ENCODE peak calls at places on chromosomes 3 and 15, in nine cellular contexts. One of them, this sample, is unnamed.
A peak's percentile ranks its signal among the peaks of the same experiment; 100 is the strongest.

GRCh38 chr3:169072494-169072893 is 591.0 kb downstream of the MECOM start:
- DNase-seq in LHCN-M2: peak; percentile 9
- DNase-seq in tibial nerve: no peak
- DNase-seq in small intestine: no peak
- DNase-seq in EH: peak; percentile 48
- DNase-seq in activated T-helper 1 cell treated with anti-CD3 and anti-CD28 coated beads, Interleukin-12 subunit alpha, Interleukin-12 subunit beta, Interleukin-2, Interleukin-4 antibody, amounts not matched to agents 30 ng/mL and 10 ng/mL and 1 ng/mL, durations not matched to agents 14 hours and 24 hours and 36 hours: no peak
- DNase-seq in activated CD8-positive, alpha-beta memory T cell treated with anti-CD3 and anti-CD28 coated beads, Interleukin-2, amount 10 ng/mL, durations not matched to agents 7 days and 5 days: no peak
- DNase-seq in GM23338: no peak
- DNase-seq in mesenchymal stem cell: no peak
- DNase-seq in this sample: no peak

GRCh38 chr3:99639579-99639978 is 1.2 kb downstream of the COL8A1 start:
- DNase-seq in GM23338: no peak
- DNase-seq in activated CD8-positive, alpha-beta memory T cell treated with anti-CD3 and anti-CD28 coated beads, Interleukin-2, amount 10 ng/mL, durations not matched to agents 7 days and 5 days: no peak
- DNase-seq in EH: peak; percentile 30
- DNase-seq in tibial nerve: no peak
- DNase-seq in LHCN-M2: peak; percentile 52
- DNase-seq in mesenchymal stem cell: peak; percentile 85
- DNase-seq in small intestine: no peak
- DNase-seq in activated T-helper 1 cell treated with anti-CD3 and anti-CD28 coated beads, Interleukin-12 subunit alpha, Interleukin-12 subunit beta, Interleukin-2, Interleukin-4 antibody, amounts not matched to agents 30 ng/mL and 10 ng/mL and 1 ng/mL, durations not matched to agents 14 hours and 24 hours and 36 hours: no peak
- DNase-seq in this sample: peak; percentile 51

GRCh38 chr3:97793415-97794019 is 28.3 kb upstream of the CRYBG3 start:
- DNase-seq in LHCN-M2: peak; percentile 53
- DNase-seq in activated CD8-positive, alpha-beta memory T cell treated with anti-CD3 and anti-CD28 coated beads, Interleukin-2, amount 10 ng/mL, durations not matched to agents 7 days and 5 days: no peak
- DNase-seq in tibial nerve: no peak
- DNase-seq in small intestine: peak; percentile 61
- DNase-seq in EH: peak; percentile 63
- DNase-seq in GM23338: peak; percentile 73
- DNase-seq in activated T-helper 1 cell treated with anti-CD3 and anti-CD28 coated beads, Interleukin-12 subunit alpha, Interleukin-12 subunit beta, Interleukin-2, Interleukin-4 antibody, amounts not matched to agents 30 ng/mL and 10 ng/mL and 1 ng/mL, durations not matched to agents 14 hours and 24 hours and 36 hours: peak; percentile 6
- DNase-seq in mesenchymal stem cell: peak; percentile 65
- DNase-seq in this sample: peak; percentile 65

GRCh38 chr3:94043285-94043684 is 14.9 kb upstream of the STX19 start:
- DNase-seq in small intestine: no peak
- DNase-seq in EH: no peak
- DNase-seq in activated CD8-positive, alpha-beta memory T cell treated with anti-CD3 and anti-CD28 coated beads, Interleukin-2, amount 10 ng/mL, durations not matched to agents 7 days and 5 days: no peak
- DNase-seq in mesenchymal stem cell: peak; percentile 8
- DNase-seq in GM23338: no peak
- DNase-seq in activated T-helper 1 cell treated with anti-CD3 and anti-CD28 coated beads, Interleukin-12 subunit alpha, Interleukin-12 subunit beta, Interleukin-2, Interleukin-4 antibody, amounts not matched to agents 30 ng/mL and 10 ng/mL and 1 ng/mL, durations not matched to agents 14 hours and 24 hours and 36 hours: no peak
- DNase-seq in tibial nerve: no peak
- DNase-seq in LHCN-M2: no peak
- DNase-seq in this sample: no peak

GRCh38 chr15:43317566-43318184 is 12.7 kb downstream of the LCMT2 start:
- DNase-seq in tibial nerve: no peak
- DNase-seq in EH: peak; percentile 20
- DNase-seq in small intestine: no peak
- DNase-seq in activated T-helper 1 cell treated with anti-CD3 and anti-CD28 coated beads, Interleukin-12 subunit alpha, Interleukin-12 subunit beta, Interleukin-2, Interleukin-4 antibody, amounts not matched to agents 30 ng/mL and 10 ng/mL and 1 ng/mL, durations not matched to agents 14 hours and 24 hours and 36 hours: no peak
- DNase-seq in mesenchymal stem cell: no peak
- DNase-seq in activated CD8-positive, alpha-beta memory T cell treated with anti-CD3 and anti-CD28 coated beads, Interleukin-2, amount 10 ng/mL, durations not matched to agents 7 days and 5 days: no peak
- DNase-seq in LHCN-M2: no peak
- DNase-seq in GM23338: no peak
- DNase-seq in this sample: no peak

GRCh38 chr3:169945313-169945712 is 21.3 kb upstream of the SEC62 start:
- DNase-seq in LHCN-M2: no peak
- DNase-seq in activated CD8-positive, alpha-beta memory T cell treated with anti-CD3 and anti-CD28 coated beads, Interleukin-2, amount 10 ng/mL, durations not matched to agents 7 days and 5 days: peak; percentile 70
- DNase-seq in GM23338: no peak
- DNase-seq in activated T-helper 1 cell treated with anti-CD3 and anti-CD28 coated beads, Interleukin-12 subunit alpha, Interleukin-12 subunit beta, Interleukin-2, Interleukin-4 antibody, amounts not matched to agents 30 ng/mL and 10 ng/mL and 1 ng/mL, durations not matched to agents 14 hours and 24 hours and 36 hours: no peak
- DNase-seq in EH: no peak
- DNase-seq in tibial nerve: no peak
- DNase-seq in mesenchymal stem cell: peak; percentile 14
- DNase-seq in small intestine: no peak
- DNase-seq in this sample: peak; percentile 9

GRCh38 chr3:41836360-41837134 is 125.4 kb downstream of the ULK4 start:
- DNase-seq in GM23338: no peak
- DNase-seq in activated CD8-positive, alpha-beta memory T cell treated with anti-CD3 and anti-CD28 coated beads, Interleukin-2, amount 10 ng/mL, durations not matched to agents 7 days and 5 days: no peak
- DNase-seq in EH: no peak
- DNase-seq in small intestine: peak; percentile 79
- DNase-seq in mesenchymal stem cell: no peak
- DNase-seq in activated T-helper 1 cell treated with anti-CD3 and anti-CD28 coated beads, Interleukin-12 subunit alpha, Interleukin-12 subunit beta, Interleukin-2, Interleukin-4 antibody, amounts not matched to agents 30 ng/mL and 10 ng/mL and 1 ng/mL, durations not matched to agents 14 hours and 24 hours and 36 hours: no peak
- DNase-seq in tibial nerve: no peak
- DNase-seq in LHCN-M2: no peak
- DNase-seq in this sample: no peak

GRCh38 chr3:55169608-55170010 is 241.8 kb upstream of the LRTM1 start:
- DNase-seq in LHCN-M2: peak; percentile 99
- DNase-seq in activated CD8-positive, alpha-beta memory T cell treated with anti-CD3 and anti-CD28 coated beads, Interleukin-2, amount 10 ng/mL, durations not matched to agents 7 days and 5 days: no peak
- DNase-seq in GM23338: no peak
- DNase-seq in activated T-helper 1 cell treated with anti-CD3 and anti-CD28 coated beads, Interleukin-12 subunit alpha, Interleukin-12 subunit beta, Interleukin-2, Interleukin-4 antibody, amounts not matched to agents 30 ng/mL and 10 ng/mL and 1 ng/mL, durations not matched to agents 14 hours and 24 hours and 36 hours: no peak
- DNase-seq in tibial nerve: no peak
- DNase-seq in mesenchymal stem cell: peak; percentile 99
- DNase-seq in small intestine: no peak
- DNase-seq in EH: peak; percentile 100
- DNase-seq in this sample: peak; percentile 100

GRCh38 chr15:89998141-89998661 is 2.9 kb upstream of the ZNF710 start:
- DNase-seq in small intestine: peak; percentile 81
- DNase-seq in tibial nerve: no peak
- DNase-seq in mesenchymal stem cell: peak; percentile 81
- DNase-seq in GM23338: no peak
- DNase-seq in activated T-helper 1 cell treated with anti-CD3 and anti-CD28 coated beads, Interleukin-12 subunit alpha, Interleukin-12 subunit beta, Interleukin-2, Interleukin-4 antibody, amounts not matched to agents 30 ng/mL and 10 ng/mL and 1 ng/mL, durations not matched to agents 14 hours and 24 hours and 36 hours: no peak
- DNase-seq in EH: peak; percentile 80
- DNase-seq in activated CD8-positive, alpha-beta memory T cell treated with anti-CD3 and anti-CD28 coated beads, Interleukin-2, amount 10 ng/mL, durations not matched to agents 7 days and 5 days: no peak
- DNase-seq in LHCN-M2: peak; percentile 91
- DNase-seq in this sample: peak; percentile 83

GRCh38 chr3:50154840-50155490 is at the start of gene SEMA3F:
- DNase-seq in EH: peak; percentile 76
- DNase-seq in mesenchymal stem cell: peak; percentile 74
- DNase-seq in LHCN-M2: peak; percentile 36
- DNase-seq in activated CD8-positive, alpha-beta memory T cell treated with anti-CD3 and anti-CD28 coated beads, Interleukin-2, amount 10 ng/mL, durations not matched to agents 7 days and 5 days: peak; percentile 68
- DNase-seq in activated T-helper 1 cell treated with anti-CD3 and anti-CD28 coated beads, Interleukin-12 subunit alpha, Interleukin-12 subunit beta, Interleukin-2, Interleukin-4 antibody, amounts not matched to agents 30 ng/mL and 10 ng/mL and 1 ng/mL, durations not matched to agents 14 hours and 24 hours and 36 hours: peak; percentile 69
- DNase-seq in small intestine: peak; percentile 78
- DNase-seq in GM23338: peak; percentile 78
- DNase-seq in tibial nerve: no peak
- DNase-seq in this sample: peak; percentile 64

GRCh38 chr3:128970741-128971048 is 23.2 kb downstream of the CFAP92 start:
- DNase-seq in GM23338: no peak
- DNase-seq in mesenchymal stem cell: peak; percentile 38
- DNase-seq in small intestine: no peak
- DNase-seq in activated T-helper 1 cell treated with anti-CD3 and anti-CD28 coated beads, Interleukin-12 subunit alpha, Interleukin-12 subunit beta, Interleukin-2, Interleukin-4 antibody, amounts not matched to agents 30 ng/mL and 10 ng/mL and 1 ng/mL, durations not matched to agents 14 hours and 24 hours and 36 hours: no peak
- DNase-seq in LHCN-M2: no peak
- DNase-seq in activated CD8-positive, alpha-beta memory T cell treated with anti-CD3 and anti-CD28 coated beads, Interleukin-2, amount 10 ng/mL, durations not matched to agents 7 days and 5 days: peak; percentile 68
- DNase-seq in EH: peak; percentile 12
- DNase-seq in tibial nerve: no peak
- DNase-seq in this sample: peak; percentile 16

GRCh38 chr3:192212979-192213378 is 514.4 kb downstream of the FGF12 start:
- DNase-seq in activated CD8-positive, alpha-beta memory T cell treated with anti-CD3 and anti-CD28 coated beads, Interleukin-2, amount 10 ng/mL, durations not matched to agents 7 days and 5 days: no peak
- DNase-seq in small intestine: no peak
- DNase-seq in LHCN-M2: no peak
- DNase-seq in mesenchymal stem cell: no peak
- DNase-seq in activated T-helper 1 cell treated with anti-CD3 and anti-CD28 coated beads, Interleukin-12 subunit alpha, Interleukin-12 subunit beta, Interleukin-2, Interleukin-4 antibody, amounts not matched to agents 30 ng/mL and 10 ng/mL and 1 ng/mL, durations not matched to agents 14 hours and 24 hours and 36 hours: no peak
- DNase-seq in EH: no peak
- DNase-seq in GM23338: no peak
- DNase-seq in tibial nerve: no peak
- DNase-seq in this sample: no peak

GRCh38 chr3:105526349-105527111 is 159.8 kb downstream of the ALCAM start:
- DNase-seq in EH: peak; percentile 53
- DNase-seq in activated CD8-positive, alpha-beta memory T cell treated with anti-CD3 and anti-CD28 coated beads, Interleukin-2, amount 10 ng/mL, durations not matched to agents 7 days and 5 days: no peak
- DNase-seq in small intestine: no peak
- DNase-seq in activated T-helper 1 cell treated with anti-CD3 and anti-CD28 coated beads, Interleukin-12 subunit alpha, Interleukin-12 subunit beta, Interleukin-2, Interleukin-4 antibody, amounts not matched to agents 30 ng/mL and 10 ng/mL and 1 ng/mL, durations not matched to agents 14 hours and 24 hours and 36 hours: no peak
- DNase-seq in GM23338: no peak
- DNase-seq in mesenchymal stem cell: peak; percentile 35
- DNase-seq in LHCN-M2: peak; percentile 29
- DNase-seq in tibial nerve: no peak
- DNase-seq in this sample: peak; percentile 19

GRCh38 chr15:55742498-55742926 is 440 bp downstream of the PRTG start:
- DNase-seq in GM23338: peak; percentile 23
- DNase-seq in activated CD8-positive, alpha-beta memory T cell treated with anti-CD3 and anti-CD28 coated beads, Interleukin-2, amount 10 ng/mL, durations not matched to agents 7 days and 5 days: no peak
- DNase-seq in tibial nerve: no peak
- DNase-seq in small intestine: no peak
- DNase-seq in EH: peak; percentile 36
- DNase-seq in activated T-helper 1 cell treated with anti-CD3 and anti-CD28 coated beads, Interleukin-12 subunit alpha, Interleukin-12 subunit beta, Interleukin-2, Interleukin-4 antibody, amounts not matched to agents 30 ng/mL and 10 ng/mL and 1 ng/mL, durations not matched to agents 14 hours and 24 hours and 36 hours: no peak
- DNase-seq in mesenchymal stem cell: peak; percentile 68
- DNase-seq in LHCN-M2: peak; percentile 48
- DNase-seq in this sample: no peak

GRCh38 chr3:13655074-13655913 is 106.4 kb downstream of the FBLN2 start:
- DNase-seq in activated CD8-positive, alpha-beta memory T cell treated with anti-CD3 and anti-CD28 coated beads, Interleukin-2, amount 10 ng/mL, durations not matched to agents 7 days and 5 days: no peak
- DNase-seq in tibial nerve: no peak
- DNase-seq in mesenchymal stem cell: peak; percentile 24
- DNase-seq in small intestine: no peak
- DNase-seq in GM23338: peak; percentile 88
- DNase-seq in EH: peak; percentile 50
- DNase-seq in activated T-helper 1 cell treated with anti-CD3 and anti-CD28 coated beads, Interleukin-12 subunit alpha, Interleukin-12 subunit beta, Interleukin-2, Interleukin-4 antibody, amounts not matched to agents 30 ng/mL and 10 ng/mL and 1 ng/mL, durations not matched to agents 14 hours and 24 hours and 36 hours: no peak
- DNase-seq in LHCN-M2: no peak
- DNase-seq in this sample: peak; percentile 52

GRCh38 chr3:86782271-86782670 is 208.7 kb downstream of the VGLL3 start:
- DNase-seq in activated CD8-positive, alpha-beta memory T cell treated with anti-CD3 and anti-CD28 coated beads, Interleukin-2, amount 10 ng/mL, durations not matched to agents 7 days and 5 days: no peak
- DNase-seq in mesenchymal stem cell: no peak
- DNase-seq in EH: no peak
- DNase-seq in LHCN-M2: no peak
- DNase-seq in GM23338: no peak
- DNase-seq in activated T-helper 1 cell treated with anti-CD3 and anti-CD28 coated beads, Interleukin-12 subunit alpha, Interleukin-12 subunit beta, Interleukin-2, Interleukin-4 antibody, amounts not matched to agents 30 ng/mL and 10 ng/mL and 1 ng/mL, durations not matched to agents 14 hours and 24 hours and 36 hours: no peak
- DNase-seq in small intestine: no peak
- DNase-seq in tibial nerve: no peak
- DNase-seq in this sample: no peak

GRCh38 chr15:101637549-101638318 is 14.4 kb downstream of the TM2D3 start:
- DNase-seq in EH: no peak
- DNase-seq in activated CD8-positive, alpha-beta memory T cell treated with anti-CD3 and anti-CD28 coated beads, Interleukin-2, amount 10 ng/mL, durations not matched to agents 7 days and 5 days: no peak
- DNase-seq in GM23338: no peak
- DNase-seq in mesenchymal stem cell: no peak
- DNase-seq in tibial nerve: no peak
- DNase-seq in activated T-helper 1 cell treated with anti-CD3 and anti-CD28 coated beads, Interleukin-12 subunit alpha, Interleukin-12 subunit beta, Interleukin-2, Interleukin-4 antibody, amounts not matched to agents 30 ng/mL and 10 ng/mL and 1 ng/mL, durations not matched to agents 14 hours and 24 hours and 36 hours: no peak
- DNase-seq in small intestine: peak; percentile 50
- DNase-seq in LHCN-M2: no peak
- DNase-seq in this sample: no peak

GRCh38 chr3:23479026-23479425 is 275.9 kb downstream of the UBE2E2 start:
- DNase-seq in GM23338: no peak
- DNase-seq in mesenchymal stem cell: no peak
- DNase-seq in activated T-helper 1 cell treated with anti-CD3 and anti-CD28 coated beads, Interleukin-12 subunit alpha, Interleukin-12 subunit beta, Interleukin-2, Interleukin-4 antibody, amounts not matched to agents 30 ng/mL and 10 ng/mL and 1 ng/mL, durations not matched to agents 14 hours and 24 hours and 36 hours: no peak
- DNase-seq in EH: no peak
- DNase-seq in small intestine: no peak
- DNase-seq in LHCN-M2: no peak
- DNase-seq in tibial nerve: no peak
- DNase-seq in activated CD8-positive, alpha-beta memory T cell treated with anti-CD3 and anti-CD28 coated beads, Interleukin-2, amount 10 ng/mL, durations not matched to agents 7 days and 5 days: no peak
- DNase-seq in this sample: peak; percentile 45

GRCh38 chr3:24254649-24255048 is 240.0 kb downstream of the THRB start:
- DNase-seq in GM23338: no peak
- DNase-seq in small intestine: no peak
- DNase-seq in activated CD8-positive, alpha-beta memory T cell treated with anti-CD3 and anti-CD28 coated beads, Interleukin-2, amount 10 ng/mL, durations not matched to agents 7 days and 5 days: no peak
- DNase-seq in mesenchymal stem cell: peak; percentile 88
- DNase-seq in activated T-helper 1 cell treated with anti-CD3 and anti-CD28 coated beads, Interleukin-12 subunit alpha, Interleukin-12 subunit beta, Interleukin-2, Interleukin-4 antibody, amounts not matched to agents 30 ng/mL and 10 ng/mL and 1 ng/mL, durations not matched to agents 14 hours and 24 hours and 36 hours: no peak
- DNase-seq in EH: peak; percentile 97
- DNase-seq in LHCN-M2: peak; percentile 80
- DNase-seq in tibial nerve: no peak
- DNase-seq in this sample: peak; percentile 80

GRCh38 chr15:91973481-91973880 is 120.0 kb downstream of the SLCO3A1 start:
- DNase-seq in LHCN-M2: no peak
- DNase-seq in GM23338: no peak
- DNase-seq in activated CD8-positive, alpha-beta memory T cell treated with anti-CD3 and anti-CD28 coated beads, Interleukin-2, amount 10 ng/mL, durations not matched to agents 7 days and 5 days: no peak
- DNase-seq in small intestine: no peak
- DNase-seq in mesenchymal stem cell: no peak
- DNase-seq in EH: no peak
- DNase-seq in activated T-helper 1 cell treated with anti-CD3 and anti-CD28 coated beads, Interleukin-12 subunit alpha, Interleukin-12 subunit beta, Interleukin-2, Interleukin-4 antibody, amounts not matched to agents 30 ng/mL and 10 ng/mL and 1 ng/mL, durations not matched to agents 14 hours and 24 hours and 36 hours: no peak
- DNase-seq in tibial nerve: no peak
- DNase-seq in this sample: no peak